ENCODE peak calls at places on chromosome 5, in seven cellular contexts. I is head of caudate nucleus; G is EH; W is stimulated activated CD4-positive, alpha-beta T cell treated with anti-CD3 and anti-CD28 coated beads, Interleukin-2, amount 100 ng/mL, for 48 hours; D is amygdala; R is upper lobe of right lung; C is NCI-H1105. B is an unnamed sample.

GRCh38 chr5:36691993-36692392 is 85.6 kb downstream of the SLC1A3 start:
- DNase-seq in I (no peak), G (peak; percentile 20), W (no peak), D (no peak), R (no peak), C (no peak), B (no peak)

GRCh38 chr5:152990217-152990616 is 500.3 kb upstream of the GRIA1 start:
- DNase-seq in I (no peak), G (no peak), W (no peak), D (no peak), R (no peak), C (no peak), B (no peak)

GRCh38 chr5:149280802-149281201 is 9.1 kb downstream of the AFAP1L1 start:
- DNase-seq in I (no peak), G (no peak), W (no peak), D (no peak), R (no peak), C (no peak), B (no peak)

GRCh38 chr5:111227805-111228204 is 3.6 kb downstream of the CAMK4 start:
- DNase-seq in I (no peak), G (peak; percentile 18), W (no peak), D (no peak), R (no peak), C (peak; percentile 9), B (peak; percentile 67)

GRCh38 chr5:144028058-144028457 is 142.4 kb downstream of the YIPF5 start:
- DNase-seq in I (no peak), G (peak; percentile 87), W (no peak), D (no peak), R (no peak), C (peak; percentile 28), B (no peak)

GRCh38 chr5:132480546-132481242 is 9.9 kb downstream of the IRF1 start:
- DNase-seq in I (no peak), G (no peak), W (no peak), D (no peak), R (peak; percentile 6), C (no peak), B (no peak)

GRCh38 chr5:36599986-36600779 is 6.2 kb upstream of the SLC1A3 start:
- DNase-seq in I (no peak), G (no peak), W (no peak), D (no peak), R (no peak), C (no peak), B (no peak)

GRCh38 chr5:154176191-154176590 is 14.3 kb upstream of the GALNT10 start:
- DNase-seq in I (no peak), G (peak; percentile 68), W (no peak), D (no peak), R (no peak), C (no peak), B (no peak)

GRCh38 chr5:180003145-180003544 is 68.4 kb downstream of the RNF130 start:
- DNase-seq in I (no peak), G (no peak), W (no peak), D (no peak), R (no peak), C (no peak), B (no peak)

GRCh38 chr5:161403996-161404395 is 142.5 kb downstream of the GABRB2 start:
- DNase-seq in I (no peak), G (no peak), W (no peak), D (no peak), R (no peak), C (no peak), B (no peak)

GRCh38 chr5:93246093-93246855 is 334.7 kb downstream of the NR2F1-AS1 start:
- DNase-seq in I (no peak), G (peak; percentile 16), W (no peak), D (no peak), R (no peak), C (no peak), B (no peak)

GRCh38 chr5:172640139-172640538 is 924 bp upstream of the NEURL1B start:
- DNase-seq in I (no peak), G (no peak), W (no peak), D (no peak), R (peak; percentile 15), C (no peak), B (no peak)

GRCh38 chr5:163564321-163564924 is 59.0 kb downstream of the MAT2B start:
- DNase-seq in I (peak; percentile 72), G (peak; percentile 62), W (peak; percentile 68), D (peak; percentile 45), R (no peak), C (no peak), B (peak; percentile 52)

GRCh38 chr5:130871346-130872086 is 293.5 kb downstream of the HINT1 start:
- DNase-seq in I (no peak), G (peak; percentile 51), W (peak; percentile 51), D (no peak), R (no peak), C (no peak), B (peak; percentile 33)

B was measured in Jurkat, Clone E6-1.